ENCODE peak calls at places on chromosomes 13 and 19, in four cellular contexts. L, Q, U and I are unnamed samples.

GRCh38 chr13:100559886-100560285 is 28.7 kb downstream of the GGACT start:
- DNase-seq in Q (no peak), L (no peak), U (no peak), I (no peak)

GRCh38 chr19:57903298-57904174 is 12.9 kb downstream of the ZNF417 start:
- DNase-seq in L (peak), U (no peak), Q (no peak), I (no peak)

GRCh38 chr13:112696869-112697465 is 7.1 kb downstream of the ATP11A start:
- DNase-seq in L (no peak), U (no peak), Q (no peak), I (peak)

GRCh38 chr19:3203754-3204645 is 18.3 kb downstream of the NCLN start:
- DNase-seq in U (no peak), L (no peak), Q (no peak), I (no peak)

GRCh38 chr13:21338156-21338555 is 120.9 kb downstream of the ZDHHC20 start:
- DNase-seq in U (no peak), L (no peak), Q (no peak), I (no peak)

GRCh38 chr19:47296036-47296435 is 13.6 kb upstream of the C5AR1 start:
- DNase-seq in Q (peak), L (peak), U (peak), I (no peak)

GRCh38 chr19:38070573-38070972 is 153.4 kb downstream of the DPF1 start:
- DNase-seq in U (no peak), L (no peak), Q (no peak), I (no peak)

GRCh38 chr19:50167314-50167721 is 4.2 kb upstream of the IZUMO2 start:
- DNase-seq in Q (no peak), L (no peak), U (no peak), I (no peak)

GRCh38 chr13:85347251-85347650 is 452.0 kb downstream of the SLITRK6 start:
- DNase-seq in Q (no peak), U (no peak), L (no peak), I (no peak)

GRCh38 chr13:90968510-90968909 is 379.0 kb upstream of the MIR17HG start:
- DNase-seq in U (no peak), L (no peak), Q (no peak), I (no peak)

GRCh38 chr13:73765651-73766384 is 368.4 kb downstream of the KLF12 start:
- DNase-seq in Q (peak), U (peak), L (peak), I (peak)